ENCODE peak calls at places on chromosomes 7 and 10, in five cellular contexts. S, K, P, R and Z are unnamed samples. For H3K4me1, the result is how much of the 10 kb centered on the place peaks cover.

GRCh38 chr10:118106426-118106825 is 59.7 kb upstream of the RAB11FIP2 start:
- DNase-seq in K (no peak), S (no peak), P (no peak), R (no peak), Z (peak)

GRCh38 chr7:55572378-55573233 is at the start of gene VOPP1:
- DNase-seq in S (peak), R (peak), P (peak), K (peak), Z (peak)

GRCh38 chr7:6529643-6530042 is 21.6 kb downstream of the GRID2IP start:
- DNase-seq in P (no peak), R (no peak), K (no peak), S (no peak), Z (no peak)

GRCh38 chr7:82624337-82624736 is 180.8 kb upstream of the CACNA2D1 start:
- DNase-seq in K (no peak), R (no peak), S (no peak), P (no peak), Z (no peak)

GRCh38 chr7:105423987-105424386 is 35.3 kb upstream of the SRPK2 start:
- DNase-seq in P (no peak), S (no peak), K (no peak), R (no peak), Z (no peak)

GRCh38 chr7:83613232-83613631 is 35.7 kb downstream of the SEMA3E start:
- DNase-seq in R (no peak), K (no peak), P (no peak), S (no peak), Z (no peak)

GRCh38 chr7:31105256-31105950 is 53.3 kb downstream of the ADCYAP1R1 start:
- DNase-seq in P (no peak), K (no peak), S (peak), R (no peak), Z (no peak)

GRCh38 chr10:95201736-95202135 is 7.7 kb downstream of the ACSM6 start:
- DNase-seq in P (no peak), R (peak), S (no peak), K (no peak), Z (no peak)

GRCh38 chr10:15169555-15170407 is 1.3 kb upstream of the NMT2 start:
- DNase-seq in S (peak), R (no peak), K (no peak), P (no peak), Z (no peak)

GRCh38 chr7:24756545-24756988 is 697 bp downstream of the GSDME start:
- DNase-seq in P (no peak), S (no peak), R (no peak), K (peak), Z (no peak)

GRCh38 chr7:47816647-47817046 is 131.6 kb downstream of the PKD1L1 start:
- DNase-seq in P (no peak), R (no peak), S (peak), K (no peak), Z (no peak)

GRCh38 chr7:36032362-36032818 is 120.7 kb upstream of the EEPD1 start:
- DNase-seq in R (no peak), K (no peak), P (no peak), S (no peak), Z (no peak)

GRCh38 chr7:30907527-30908267 is 4.0 kb upstream of the AQP1 start:
- DNase-seq in P (peak), S (no peak), K (no peak), R (no peak), Z (no peak)

GRCh38 chr10:8060010-8060703 is 5.7 kb downstream of the GATA3 start:
- DNase-seq in K (no peak), P (no peak), R (no peak), S (peak), Z (no peak)

GRCh38 chr7:6640246-6640721 is 3.2 kb downstream of the ZNF316 start:
- DNase-seq in P (no peak), S (no peak), R (no peak), K (no peak), Z (peak)

GRCh38 chr7:150340024-150340749 is 1.2 kb downstream of the RARRES2 start:
- DNase-seq in R (no peak), S (peak), K (peak), P (peak), Z (peak)

GRCh38 chr7:140654109-140654387 is 13.4 kb upstream of the DENND2A start:
- DNase-seq in P (no peak), R (no peak), K (no peak), S (no peak), Z (no peak)

GRCh38 chr7:27549621-27550020 is 113.1 kb downstream of the HIBADH start:
- DNase-seq in P (no peak), R (no peak), S (no peak), K (no peak), Z (no peak)

GRCh38 chr7:125773113-125773800 is 843.6 kb upstream of the POT1 start:
- DNase-seq in K (no peak), R (no peak), P (no peak), S (no peak), Z (no peak)

GRCh38 chr7:50507898-50508470 is 57.2 kb downstream of the DDC start:
- DNase-seq in K (no peak), R (no peak), S (peak), P (no peak), Z (no peak)

GRCh38 chr7:50512384-50512783 is 52.8 kb downstream of the DDC start:
- DNase-seq in P (no peak), S (no peak), K (no peak), R (no peak), Z (no peak)

GRCh38 chr7:50508471-50508943 is 56.7 kb downstream of the DDC start:
- DNase-seq in R (no peak), P (no peak), K (no peak), S (no peak), Z (no peak)

GRCh38 chr7:50509459-50509858 is 55.7 kb downstream of the DDC start:
- DNase-seq in K (no peak), P (no peak), R (no peak), S (no peak), Z (no peak)

DNA sequence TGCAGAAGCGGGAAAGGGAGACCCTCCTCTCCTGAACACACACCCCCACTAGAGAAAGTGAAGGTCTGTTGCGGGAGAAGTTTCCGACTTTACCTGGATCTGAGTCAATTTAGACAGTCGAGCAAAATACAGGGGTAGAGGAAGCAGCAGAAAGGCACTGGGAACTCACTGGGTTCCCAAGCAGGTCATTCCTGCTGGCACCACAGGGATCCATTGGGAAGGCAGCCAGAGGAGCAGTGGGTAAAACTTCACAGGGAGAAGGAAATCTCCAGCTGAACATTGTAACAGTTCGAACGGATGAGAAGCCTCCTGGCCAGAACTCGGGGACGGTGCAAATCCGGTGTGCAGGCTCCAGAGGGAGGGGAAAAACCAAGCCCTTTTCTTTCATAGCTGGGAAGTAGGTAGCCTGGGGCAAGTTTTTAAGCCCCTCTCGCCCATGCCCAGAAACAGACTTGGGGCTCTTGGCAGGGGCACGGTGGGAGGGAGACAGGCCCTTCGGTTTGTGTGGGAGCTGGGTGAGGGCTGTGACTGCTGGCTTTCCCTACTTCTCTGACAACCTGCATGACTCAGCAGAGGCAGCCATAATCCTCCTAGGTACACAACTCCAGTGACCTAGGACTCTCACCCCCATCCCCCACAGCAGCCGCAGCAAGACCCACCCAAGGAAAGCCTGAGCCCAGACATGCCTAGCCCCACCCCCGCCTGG is 51.9 kb downstream of the DDC start:
- DNase-seq in R (no peak), P (no peak), S (no peak), K (no peak), Z (no peak)
- H3K27ac ChIP-seq in R (peak), P (no peak), S (no peak), K (no peak), Z (no peak)

DNA sequence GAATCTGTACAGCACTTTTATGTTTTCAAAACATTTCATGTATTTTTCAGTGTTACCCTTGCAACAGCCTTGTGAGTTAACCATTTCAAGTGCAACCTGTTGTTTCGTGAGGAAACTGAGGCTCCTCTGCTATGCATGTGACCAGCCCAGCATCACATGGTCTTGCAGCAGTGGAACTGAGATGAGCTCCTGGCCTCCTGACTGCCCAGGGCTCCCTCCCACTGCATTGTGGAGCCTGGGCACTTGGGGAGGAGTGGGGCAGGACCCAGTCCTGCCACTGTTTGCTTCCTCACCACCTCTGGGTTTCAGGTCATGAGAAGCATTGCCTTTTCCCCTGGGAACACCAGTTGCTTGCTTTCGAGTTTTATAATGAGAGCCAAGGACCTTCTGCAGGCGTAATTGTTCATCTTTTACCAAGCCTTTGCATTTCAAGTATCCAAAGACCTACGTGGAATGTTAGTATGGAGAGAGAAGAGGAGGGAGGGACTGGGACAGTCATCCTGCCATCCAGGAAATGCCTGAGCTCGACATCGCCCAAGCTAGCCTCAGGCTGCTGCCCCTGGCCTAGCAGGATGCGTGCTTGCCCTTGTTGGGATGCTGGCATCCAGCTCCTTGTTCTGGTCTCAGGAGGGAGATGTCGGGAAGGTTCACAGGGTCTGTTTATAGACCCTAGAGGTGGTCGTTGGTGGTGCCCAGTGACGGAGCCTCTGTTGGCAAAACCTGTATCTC is 32.3 kb upstream of the BHLHA15 start:
- DNase-seq in P (no peak), R (no peak), K (no peak), S (no peak), Z (no peak)
- TF ChIP-seq POLR2A in P (no peak), R (no peak), K (no peak), S (no peak), Z (no peak)

DNA sequence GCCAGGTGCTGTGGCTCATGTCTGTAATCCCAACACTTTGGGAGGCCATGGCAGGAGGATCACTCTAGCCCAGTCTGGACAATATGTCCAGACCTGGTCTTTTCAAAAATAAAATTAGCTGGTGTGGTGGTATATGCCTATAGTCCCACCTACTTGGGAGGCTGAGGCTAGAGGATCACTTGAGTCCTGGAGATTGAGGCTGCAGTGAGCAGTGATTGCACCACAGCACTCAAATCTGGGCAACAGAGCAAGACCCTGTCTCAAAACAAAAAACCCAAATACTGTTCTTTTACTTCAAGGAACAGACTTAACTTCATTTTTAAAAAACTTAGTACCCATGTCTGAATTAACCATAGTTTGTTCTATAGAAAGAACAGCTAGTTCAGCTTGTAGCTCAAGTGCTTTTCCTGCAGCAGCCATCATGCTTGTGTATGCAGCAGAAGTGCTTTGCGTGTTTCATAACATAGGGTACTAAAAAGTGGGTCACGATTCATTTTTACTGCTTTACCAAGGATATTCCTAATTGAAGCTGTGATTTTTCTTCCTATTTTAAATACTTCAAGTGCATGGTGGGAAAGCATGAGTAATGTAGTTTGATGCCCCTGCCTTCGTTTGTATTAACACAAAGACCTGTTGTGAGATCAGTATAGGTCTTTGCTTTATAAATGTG is 5.9 kb downstream of the EIF4H start:
- DNase-seq in R (no peak), S (no peak), K (no peak), P (no peak), Z (no peak)
- H3K4me1 ChIP-seq in R (under half), S (half or more), K (under half), P (half or more), Z (under half)

DNA sequence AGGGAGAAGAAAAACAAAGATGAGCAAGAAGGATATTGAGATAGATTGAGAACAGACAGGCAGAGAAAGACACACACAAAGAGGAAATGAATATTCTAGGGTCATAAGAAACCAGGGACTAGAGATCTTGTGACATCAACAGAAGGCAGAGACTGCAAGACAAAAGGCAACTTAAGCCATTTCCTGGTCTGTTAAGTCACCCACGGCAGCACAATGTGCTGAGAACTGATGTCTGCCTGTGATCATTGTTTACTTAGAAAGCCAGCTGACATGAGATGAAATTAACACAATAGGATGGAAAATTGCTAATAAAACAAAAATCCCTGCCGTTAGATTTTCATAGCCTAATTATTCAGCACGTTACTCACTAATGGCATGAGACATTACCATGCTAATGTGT is 191.2 kb upstream of the PODXL start:
- DNase-seq in R (no peak), K (no peak), P (no peak), S (no peak), Z (no peak)
- H3K27ac ChIP-seq in R (no peak), K (no peak), P (no peak), S (no peak), Z (no peak)

GRCh38 chr10:58608356-58608755 is 95.7 kb downstream of the BICC1 start:
- DNase-seq in P (no peak), R (no peak), S (no peak), K (no peak), Z (no peak)
- TF ChIP-seq POLR2A in P (no peak), R (no peak), S (no peak), K (no peak), Z (no peak)

DNA sequence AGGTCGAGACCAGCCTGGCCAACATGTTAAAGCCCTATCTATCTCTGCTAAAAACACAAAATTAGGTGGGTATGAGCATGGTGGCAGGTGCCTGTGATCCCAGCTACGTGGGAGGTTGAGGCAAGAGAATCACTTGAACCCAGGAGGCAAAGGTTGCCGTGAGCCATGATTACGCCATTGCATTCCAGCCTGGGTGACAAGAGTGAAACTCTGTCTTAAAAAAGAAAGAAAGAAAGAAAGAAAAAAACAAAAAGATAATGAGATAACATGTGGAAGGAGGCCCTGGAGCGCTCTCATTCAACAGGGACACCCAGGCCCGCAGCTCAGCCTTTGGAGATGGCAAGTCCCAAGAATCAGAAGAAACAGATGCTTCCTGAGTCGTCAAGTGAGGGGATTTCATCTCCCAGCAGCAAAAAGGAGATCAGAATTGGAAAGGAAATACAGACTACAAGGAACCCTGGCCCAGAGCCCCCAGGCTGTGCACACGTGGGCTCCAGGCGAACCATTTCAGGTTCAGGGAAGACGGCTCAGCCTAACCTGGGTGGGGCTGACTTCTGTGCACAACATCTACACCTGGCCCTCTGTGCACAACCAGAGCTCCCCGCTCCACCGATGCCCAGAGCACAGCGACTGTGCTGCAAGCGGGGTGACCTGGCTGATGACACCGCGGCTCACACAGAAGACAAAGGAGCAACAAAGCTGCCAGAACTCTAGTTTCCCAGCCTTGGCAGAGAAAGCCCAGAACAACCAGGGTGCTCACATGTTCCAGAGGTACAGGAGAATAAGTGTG is 33.2 kb downstream of the GNA12 start:
- DNase-seq in S (peak), K (no peak), R (no peak), P (no peak), Z (no peak)
- H3K4me1 ChIP-seq in S (under half), K (under half), R (under half), P (under half), Z (under half)

DNA sequence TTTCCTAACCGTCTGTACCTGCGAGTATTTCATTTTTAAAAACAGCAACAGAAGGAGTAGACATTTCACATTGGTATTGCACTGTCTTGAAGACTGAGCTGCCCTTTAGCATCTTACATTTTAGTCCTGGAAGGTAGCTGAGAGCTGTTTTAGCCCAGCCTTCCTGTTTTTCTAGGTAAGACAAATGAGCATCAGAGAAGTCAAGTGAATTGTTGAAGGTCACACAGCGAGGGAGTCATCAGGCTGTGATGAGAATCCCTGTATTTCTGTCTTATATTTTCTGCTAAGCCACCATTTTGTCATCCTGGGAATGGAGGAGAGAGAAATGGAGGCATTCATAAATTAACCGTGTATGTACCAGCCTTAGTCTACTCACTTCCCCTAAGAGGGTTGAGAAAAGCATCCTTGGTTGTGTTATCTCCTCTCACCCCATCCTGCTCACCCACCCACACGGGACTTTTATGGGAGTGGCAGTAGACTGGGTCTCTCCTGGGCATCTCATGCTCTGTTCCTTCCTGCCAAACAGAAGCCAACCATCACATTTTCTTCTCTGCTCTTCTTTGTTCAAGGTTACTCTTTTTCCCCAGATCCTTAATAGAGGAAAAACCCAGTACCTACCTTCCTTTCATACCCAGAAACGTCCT is 8.5 kb downstream of the RBM20 start:
- DNase-seq in S (no peak), R (no peak), P (no peak), K (no peak), Z (no peak)
- H3K27ac ChIP-seq in S (no peak), R (no peak), P (no peak), K (no peak), Z (no peak)